ENCODE peak calls at places on chromosome 15, in ten cellular contexts. A is ecto neural progenitor cell; O is GM04504; C is neuronal stem cell; M is activated CD8-positive, alpha-beta memory T cell treated with anti-CD3 and anti-CD28 coated beads, Interleukin-2, amount 10 ng/mL, durations not matched to agents 7 days and 5 days; R is OCI-LY7; Y is myocyte; Q is stimulated activated CD8-positive, alpha-beta memory T cell treated with anti-CD3 and anti-CD28 coated beads, Interleukin-12 subunit alpha, Interleukin-12 subunit beta, amount 100 ng/mL, for 1 hour; I is H4; V is GM13977. Z is an unnamed sample.
A peak's percentile ranks its signal among the peaks of the same experiment; 100 is the strongest.

GRCh38 chr15:62469478-62469873 is 304.4 kb upstream of the C2CD4B start:
- DNase-seq in A (no peak), O (no peak), C (no peak), M (no peak), R (no peak), Y (no peak), Q (no peak), I (no peak), V (no peak), Z (no peak)

GRCh38 chr15:34993877-34994276 is 5.8 kb upstream of the ZNF770 start:
- DNase-seq in A (no peak), O (no peak), C (no peak), M (peak; percentile 69), R (no peak), Y (no peak), Q (no peak), I (no peak), V (peak; percentile 82), Z (no peak)

GRCh38 chr15:52558196-52558595 is 10.6 kb downstream of the ARPP19 start:
- DNase-seq in A (no peak), O (no peak), C (no peak), M (peak; percentile 89), R (no peak), Y (peak; percentile 56), Q (no peak), I (peak; percentile 69), V (peak; percentile 32), Z (no peak)

GRCh38 chr15:45373961-45374360 is 4.4 kb downstream of the GATM start:
- DNase-seq in A (no peak), O (no peak), C (no peak), M (no peak), R (no peak), Y (no peak), Q (no peak), I (no peak), V (no peak), Z (no peak)

GRCh38 chr15:73573572-73573971 is 59.6 kb downstream of the NPTN start:
- DNase-seq in A (no peak), O (no peak), C (no peak), M (no peak), R (no peak), Y (no peak), Q (no peak), I (no peak), V (no peak), Z (peak; percentile 7)

GRCh38 chr15:62711691-62712454 is 330.7 kb upstream of the TPM1 start:
- DNase-seq in A (no peak), O (no peak), C (no peak), M (no peak), R (no peak), Y (no peak), Q (no peak), I (no peak), V (no peak), Z (no peak)

GRCh38 chr15:74723754-74724334 is 1.5 kb downstream of the CYP1A1 start:
- DNase-seq in A (no peak), O (peak; percentile 14), C (peak; percentile 82), M (no peak), R (peak; percentile 54), Y (peak; percentile 63), Q (no peak), I (peak; percentile 50), V (peak; percentile 79), Z (peak; percentile 25)

GRCh38 chr15:101502572-101503295 is 13.2 kb upstream of the PCSK6 start:
- DNase-seq in A (peak; percentile 55), O (no peak), C (no peak), M (peak; percentile 32), R (no peak), Y (no peak), Q (no peak), I (no peak), V (peak; percentile 3), Z (no peak)

GRCh38 chr15:38589502-38589901 is 24.9 kb upstream of the RASGRP1 start:
- DNase-seq in A (no peak), O (peak; percentile 44), C (no peak), M (no peak), R (no peak), Y (peak; percentile 49), Q (no peak), I (peak; percentile 61), V (no peak), Z (no peak)

GRCh38 chr15:49423021-49423420 is at the start of gene FGF7:
- DNase-seq in A (no peak), O (peak; percentile 78), C (peak; percentile 9), M (no peak), R (peak; percentile 16), Y (peak; percentile 66), Q (no peak), I (no peak), V (no peak), Z (no peak)